ENCODE peak calls at places on chromosomes 11 and 22, in five cellular contexts. One of them, this sample, is unnamed.

GRCh38 chr11:122180435-122180834 is 64.4 kb upstream of the BLID start:
- DNase-seq in neural progenitor cell: no peak
- DNase-seq in heart left ventricle: no peak
- DNase-seq in hepatocyte: peak; percentile 18
- DNase-seq in RWPE1: peak; percentile 78
- DNase-seq in this sample: no peak

GRCh38 chr22:35043251-35043931 is 22.6 kb upstream of the ISX start:
- DNase-seq in neural progenitor cell: no peak
- DNase-seq in RWPE1: peak; percentile 7
- DNase-seq in hepatocyte: no peak
- DNase-seq in heart left ventricle: no peak
- DNase-seq in this sample: no peak

GRCh38 chr22:42862045-42862734 is 5.1 kb upstream of the ARFGAP3 start:
- DNase-seq in hepatocyte: peak; percentile 61
- DNase-seq in RWPE1: peak; percentile 11
- DNase-seq in heart left ventricle: no peak
- DNase-seq in neural progenitor cell: no peak
- DNase-seq in this sample: no peak

GRCh38 chr11:746289-747175 is 732 bp upstream of the TALDO1 start:
- DNase-seq in RWPE1: no peak
- DNase-seq in hepatocyte: no peak
- DNase-seq in heart left ventricle: no peak
- DNase-seq in neural progenitor cell: peak; percentile 72
- DNase-seq in this sample: no peak

GRCh38 chr11:113818426-113818825 is 38.8 kb downstream of the CLDN25 start:
- DNase-seq in neural progenitor cell: no peak
- DNase-seq in hepatocyte: no peak
- DNase-seq in RWPE1: no peak
- DNase-seq in heart left ventricle: no peak
- DNase-seq in this sample: no peak

GRCh38 chr22:27262371-27262770 is 539.2 kb downstream of the MN1 start:
- DNase-seq in heart left ventricle: no peak
- DNase-seq in neural progenitor cell: no peak
- DNase-seq in RWPE1: no peak
- DNase-seq in hepatocyte: no peak
- DNase-seq in this sample: no peak

GRCh38 chr11:56353991-56354390 is at the start of gene OR8J1:
- DNase-seq in neural progenitor cell: no peak
- DNase-seq in heart left ventricle: no peak
- DNase-seq in hepatocyte: no peak
- DNase-seq in RWPE1: no peak
- DNase-seq in this sample: no peak

GRCh38 chr11:114399903-114400221 is 449 bp downstream of the C11orf71 start:
- DNase-seq in RWPE1: peak; percentile 26
- DNase-seq in neural progenitor cell: peak; percentile 85
- DNase-seq in hepatocyte: no peak
- DNase-seq in heart left ventricle: no peak
- DNase-seq in this sample: peak; percentile 78

GRCh38 chr11:70557742-70558485 is 159.6 kb downstream of the CTTN start:
- DNase-seq in heart left ventricle: no peak
- DNase-seq in neural progenitor cell: no peak
- DNase-seq in hepatocyte: no peak
- DNase-seq in RWPE1: no peak
- DNase-seq in this sample: no peak

GRCh38 chr11:19953342-19953741 is 206.9 kb downstream of the DBX1 start:
- DNase-seq in heart left ventricle: no peak
- DNase-seq in RWPE1: no peak
- DNase-seq in neural progenitor cell: peak; percentile 56
- DNase-seq in hepatocyte: peak; percentile 35
- DNase-seq in this sample: no peak

GRCh38 chr11:19954899-19955298 is 205.4 kb downstream of the DBX1 start:
- DNase-seq in hepatocyte: peak; percentile 35
- DNase-seq in neural progenitor cell: no peak
- DNase-seq in RWPE1: no peak
- DNase-seq in heart left ventricle: no peak
- DNase-seq in this sample: no peak

GRCh38 chr11:19952101-19952605 is 208.1 kb downstream of the DBX1 start:
- DNase-seq in neural progenitor cell: no peak
- DNase-seq in heart left ventricle: no peak
- DNase-seq in RWPE1: no peak
- DNase-seq in hepatocyte: peak; percentile 32
- DNase-seq in this sample: no peak

GRCh38 chr11:19955660-19956059 is 204.6 kb downstream of the DBX1 start:
- DNase-seq in neural progenitor cell: no peak
- DNase-seq in RWPE1: no peak
- DNase-seq in heart left ventricle: no peak
- DNase-seq in hepatocyte: no peak
- DNase-seq in this sample: no peak

DNA sequence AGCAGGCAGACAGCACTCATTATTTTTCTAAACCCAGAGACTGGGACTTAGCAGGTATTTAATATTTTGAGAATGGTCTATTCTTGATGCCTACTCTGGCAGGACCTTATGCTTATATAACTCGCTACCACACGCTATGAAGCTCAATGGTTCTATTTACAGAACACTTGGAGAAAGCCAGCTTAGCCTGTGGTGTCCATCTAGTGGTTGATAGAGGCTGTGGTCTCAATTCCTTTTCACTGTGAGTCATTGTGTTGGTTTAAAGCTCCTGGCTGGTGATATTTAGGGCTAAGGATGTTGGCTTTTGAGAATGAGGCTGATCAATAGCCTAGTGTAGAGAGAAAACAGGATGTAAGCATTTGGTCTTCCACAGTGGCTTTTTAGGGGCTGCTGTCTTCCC is 206.4 kb downstream of the DBX1 start:
- DNase-seq in RWPE1: peak; percentile 37
- DNase-seq in neural progenitor cell: peak; percentile 65
- DNase-seq in heart left ventricle: no peak
- DNase-seq in hepatocyte: peak; percentile 71
- DNase-seq in this sample: no peak
- TF ChIP-seq CTCF in RWPE1: no peak
- TF ChIP-seq CTCF in neural progenitor cell: peak; percentile 54
- TF ChIP-seq CTCF in heart left ventricle: peak; percentile 26
- TF ChIP-seq CTCF in hepatocyte: peak; percentile 48
- TF ChIP-seq CTCF in this sample: no peak

DNA sequence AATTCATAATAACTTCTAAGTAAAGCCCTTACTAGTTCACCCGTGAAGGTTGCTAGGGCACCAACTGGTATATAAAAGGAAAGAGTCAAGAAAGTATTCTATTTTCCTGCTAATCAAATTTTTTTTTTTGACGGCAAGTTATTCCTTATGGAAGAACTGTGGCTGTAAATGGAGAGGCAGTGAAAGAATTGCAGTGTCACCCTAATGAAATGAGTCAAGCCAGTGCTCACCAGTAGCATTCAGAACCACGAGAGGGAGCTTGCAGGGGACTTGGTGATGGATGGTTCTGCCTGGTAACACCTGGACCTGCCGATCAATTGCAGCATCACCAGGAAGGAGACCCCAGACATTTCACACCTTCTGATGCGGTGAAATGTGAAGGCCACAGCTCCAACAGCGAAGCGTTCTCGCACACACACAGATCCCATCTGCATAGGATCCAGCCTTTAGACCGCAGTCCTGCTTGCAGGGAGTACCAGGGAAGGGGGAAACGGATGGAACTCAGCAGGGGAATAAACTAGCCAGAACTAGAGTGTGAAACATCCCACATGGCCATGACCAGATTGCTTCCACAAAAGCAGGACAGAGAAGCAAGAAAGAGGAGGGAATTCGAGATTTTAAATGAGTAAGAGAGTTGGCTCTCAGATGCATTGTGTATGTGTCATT is 326.2 kb downstream of the TBC1D22A start:
- DNase-seq in heart left ventricle: no peak
- DNase-seq in hepatocyte: no peak
- DNase-seq in RWPE1: no peak
- DNase-seq in neural progenitor cell: no peak
- DNase-seq in this sample: no peak
- TF ChIP-seq CTCF in heart left ventricle: no peak
- TF ChIP-seq CTCF in hepatocyte: no peak
- TF ChIP-seq CTCF in RWPE1: no peak
- TF ChIP-seq CTCF in neural progenitor cell: no peak
- TF ChIP-seq CTCF in this sample: no peak

GRCh38 chr22:32986773-32987050 is 71.5 kb downstream of the SYN3 start:
- DNase-seq in RWPE1: no peak
- DNase-seq in heart left ventricle: no peak
- DNase-seq in hepatocyte: no peak
- DNase-seq in neural progenitor cell: no peak
- DNase-seq in this sample: no peak

GRCh38 chr22:32990187-32990586 is 68.0 kb downstream of the SYN3 start:
- DNase-seq in RWPE1: no peak
- DNase-seq in neural progenitor cell: no peak
- DNase-seq in hepatocyte: no peak
- DNase-seq in heart left ventricle: no peak
- DNase-seq in this sample: no peak

GRCh38 chr22:32987081-32987631 is 71.0 kb downstream of the SYN3 start:
- DNase-seq in heart left ventricle: peak; percentile 19
- DNase-seq in RWPE1: peak; percentile 44
- DNase-seq in neural progenitor cell: peak; percentile 90
- DNase-seq in hepatocyte: no peak
- DNase-seq in this sample: no peak

GRCh38 chr22:32991353-32992115 is 66.6 kb downstream of the SYN3 start:
- DNase-seq in hepatocyte: no peak
- DNase-seq in RWPE1: peak; percentile 73
- DNase-seq in neural progenitor cell: no peak
- DNase-seq in heart left ventricle: no peak
- DNase-seq in this sample: no peak

GRCh38 chr22:32985899-32986772 is 72.0 kb downstream of the SYN3 start:
- DNase-seq in hepatocyte: peak; percentile 91
- DNase-seq in neural progenitor cell: peak; percentile 88
- DNase-seq in RWPE1: peak; percentile 59
- DNase-seq in heart left ventricle: peak; percentile 82
- DNase-seq in this sample: peak; percentile 73
- TF ChIP-seq CTCF in hepatocyte: peak; percentile 88
- TF ChIP-seq CTCF in neural progenitor cell: peak; percentile 88
- TF ChIP-seq CTCF in RWPE1: no peak
- TF ChIP-seq CTCF in heart left ventricle: peak; percentile 95
- TF ChIP-seq CTCF in this sample: peak; percentile 85

GRCh38 chr11:103623933-103624332 is 412.5 kb upstream of the DDI1 start:
- DNase-seq in heart left ventricle: no peak
- DNase-seq in hepatocyte: no peak
- DNase-seq in neural progenitor cell: no peak
- DNase-seq in RWPE1: no peak
- DNase-seq in this sample: no peak

GRCh38 chr11:103625624-103625965 is 410.8 kb upstream of the DDI1 start:
- DNase-seq in hepatocyte: no peak
- DNase-seq in RWPE1: no peak
- DNase-seq in neural progenitor cell: no peak
- DNase-seq in heart left ventricle: no peak
- DNase-seq in this sample: no peak

GRCh38 chr11:103622296-103622695 is 414.1 kb upstream of the DDI1 start:
- DNase-seq in neural progenitor cell: no peak
- DNase-seq in hepatocyte: no peak
- DNase-seq in RWPE1: no peak
- DNase-seq in heart left ventricle: no peak
- DNase-seq in this sample: no peak

GRCh38 chr11:103628121-103628520 is 408.3 kb upstream of the DDI1 start:
- DNase-seq in neural progenitor cell: no peak
- DNase-seq in heart left ventricle: no peak
- DNase-seq in hepatocyte: no peak
- DNase-seq in RWPE1: no peak
- DNase-seq in this sample: no peak

DNA sequence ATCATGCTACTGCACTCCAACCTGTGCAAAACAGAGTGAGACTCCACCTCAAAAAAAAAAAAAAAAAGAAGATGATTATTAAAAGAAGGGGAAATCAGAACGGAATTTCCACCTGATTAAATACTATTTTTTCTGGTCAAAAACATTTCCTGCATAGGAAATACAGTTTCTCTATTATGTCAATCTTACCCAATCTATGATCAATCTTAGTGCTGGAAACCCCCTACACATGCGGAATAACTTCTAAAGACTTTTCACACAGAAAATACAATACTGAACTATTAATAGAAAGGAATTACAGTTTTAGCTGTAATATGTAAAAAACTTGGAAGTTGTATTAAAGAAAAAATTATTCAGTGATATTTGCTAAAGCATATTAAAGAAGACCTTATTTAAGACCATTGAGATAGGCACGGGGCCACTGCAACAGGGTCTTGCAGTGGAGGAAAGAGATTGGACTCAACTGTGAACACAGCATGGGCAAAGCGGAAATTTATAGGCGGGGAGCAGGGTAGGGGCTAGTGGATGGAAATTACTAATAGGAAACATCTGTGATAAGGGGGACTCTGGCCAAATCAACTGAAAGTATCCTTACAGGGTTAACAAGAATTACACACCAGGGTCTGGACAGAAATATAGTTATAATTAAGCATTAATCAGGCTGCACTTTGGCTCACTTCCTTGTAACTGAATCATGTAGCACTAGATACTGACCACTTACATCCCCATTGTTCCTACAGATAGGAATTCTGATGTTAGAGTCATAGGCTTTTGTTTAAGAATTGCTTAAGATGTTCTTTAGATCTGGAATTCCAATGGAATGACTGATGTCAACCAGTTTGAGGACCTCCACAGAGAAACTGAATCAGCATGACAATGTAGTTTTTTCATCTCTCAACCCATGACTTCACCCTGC is 411.5 kb upstream of the DDI1 start:
- DNase-seq in RWPE1: peak; percentile 69
- DNase-seq in heart left ventricle: peak; percentile 12
- DNase-seq in neural progenitor cell: no peak
- DNase-seq in hepatocyte: no peak
- DNase-seq in this sample: no peak
- TF ChIP-seq CTCF in RWPE1: no peak
- TF ChIP-seq CTCF in heart left ventricle: no peak
- TF ChIP-seq CTCF in neural progenitor cell: no peak
- TF ChIP-seq CTCF in hepatocyte: no peak
- TF ChIP-seq CTCF in this sample: no peak

DNA sequence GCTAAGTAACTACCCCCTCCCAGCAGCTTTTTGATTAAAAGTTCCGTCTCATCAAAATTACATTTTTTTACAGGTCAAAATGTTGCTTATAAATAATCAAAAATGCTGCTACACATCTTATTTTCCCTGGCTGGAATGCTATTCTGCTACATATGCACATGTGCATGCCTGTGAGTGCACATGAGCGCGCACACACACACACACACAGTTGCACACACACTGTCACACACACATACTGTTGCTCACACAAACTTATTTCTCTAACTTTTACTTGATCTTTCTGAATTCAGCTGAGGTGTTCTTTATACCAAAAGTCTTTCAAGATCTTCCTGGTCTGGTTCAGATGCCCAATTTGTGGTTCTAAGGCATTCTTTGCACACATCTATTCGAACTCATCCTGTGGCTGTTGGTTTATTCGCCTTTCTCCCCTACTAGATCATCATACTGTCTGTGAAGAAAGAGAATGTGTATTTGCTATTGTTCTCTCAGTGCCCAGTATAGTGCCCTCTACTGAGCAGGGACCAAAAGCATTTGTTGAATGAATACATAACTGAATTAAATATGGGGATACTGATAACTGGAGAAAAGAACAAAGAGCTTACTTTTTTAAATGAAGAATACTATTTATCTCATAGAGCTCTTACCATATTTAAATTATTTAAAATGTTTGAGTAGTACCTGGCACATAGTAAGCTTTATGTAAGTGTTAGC is 68.1 kb upstream of the CCDC179 start:
- DNase-seq in hepatocyte: no peak
- DNase-seq in RWPE1: no peak
- DNase-seq in heart left ventricle: no peak
- DNase-seq in neural progenitor cell: no peak
- DNase-seq in this sample: no peak
- TF ChIP-seq CTCF in hepatocyte: peak; percentile 9
- TF ChIP-seq CTCF in RWPE1: no peak
- TF ChIP-seq CTCF in heart left ventricle: no peak
- TF ChIP-seq CTCF in neural progenitor cell: peak; percentile 23
- TF ChIP-seq CTCF in this sample: no peak

This sample was measured in upper lobe of left lung.